ENCODE peak calls at places on chromosome 18, in eight cellular contexts. T is AG08396; U is left lobe of liver; Z is activated CD4-positive, alpha-beta T cell treated with anti-CD3 and anti-CD28 coated beads, Interleukin-2, amount 50 U/mL, for 24 hours; Y is sciatic nerve; E is left cardiac atrium; S is fibroblast of lung; H is iris pigment epithelial cell. G is an unnamed sample.
A peak's percentile ranks its signal among the peaks of the same experiment; 100 is the strongest.

GRCh38 chr18:21686282-21687105 is 18.1 kb downstream of the ABHD3 start:
- DNase-seq in T (no peak), S (peak; percentile 24), U (no peak), E (no peak), Y (no peak), H (peak; percentile 32), Z (no peak), G (no peak)

GRCh38 chr18:32771871-32772499 is 838 bp downstream of the KLHL14 start:
- DNase-seq in Z (no peak), H (no peak), Y (peak; percentile 58), E (no peak), U (no peak), S (no peak), T (peak; percentile 8), G (no peak)

GRCh38 chr18:58557013-58557435 is 71.9 kb downstream of the ALPK2 start:
- DNase-seq in S (no peak), T (no peak), Y (no peak), U (no peak), H (no peak), Z (no peak), E (peak; percentile 39), G (no peak)

GRCh38 chr18:70373062-70373519 is 84.2 kb downstream of the SOCS6 start:
- DNase-seq in U (no peak), E (no peak), Y (no peak), T (peak; percentile 43), H (peak; percentile 86), S (peak; percentile 92), Z (no peak), G (no peak)

GRCh38 chr18:23706971-23707640 is 17.9 kb downstream of the LAMA3 start:
- DNase-seq in T (no peak), Y (no peak), H (no peak), E (no peak), Z (no peak), S (no peak), U (no peak), G (no peak)

GRCh38 chr18:74963820-74964446 is 245.0 kb downstream of the PTGR3 start:
- DNase-seq in T (peak; percentile 17), U (no peak), S (peak; percentile 37), Y (no peak), E (no peak), H (peak; percentile 61), Z (no peak), G (no peak)

GRCh38 chr18:76232813-76233212 is 262.2 kb downstream of the ZNF516 start:
- DNase-seq in H (no peak), Z (no peak), Y (no peak), U (no peak), S (peak; percentile 27), T (no peak), E (no peak), G (no peak)

GRCh38 chr18:23053756-23054457 is 81.4 kb upstream of the CABLES1 start:
- DNase-seq in H (peak; percentile 65), Y (no peak), S (peak; percentile 76), E (no peak), T (peak; percentile 70), Z (no peak), U (no peak), G (no peak)

GRCh38 chr18:55387139-55387984 is 200.6 kb downstream of the TCF4 start:
- DNase-seq in T (no peak), U (no peak), H (no peak), E (no peak), Y (no peak), Z (no peak), S (peak; percentile 38), G (no peak)

GRCh38 chr18:43393174-43393573 is 115.9 kb upstream of the SYT4 start:
- DNase-seq in U (no peak), S (peak; percentile 37), Z (no peak), H (no peak), E (no peak), T (no peak), Y (no peak), G (no peak)

GRCh38 chr18:49613741-49614151 is 51.9 kb downstream of the LIPG start:
- DNase-seq in Z (no peak), T (no peak), Y (no peak), U (no peak), E (no peak), H (no peak), S (peak; percentile 34), G (no peak)

GRCh38 chr18:59470627-59471121 is 111.6 kb upstream of the LMAN1 start:
- DNase-seq in U (no peak), H (no peak), T (no peak), Y (no peak), E (peak; percentile 34), Z (no peak), S (no peak), G (no peak)

GRCh38 chr18:73742959-73743358 is 404.7 kb downstream of the FBXO15 start:
- DNase-seq in E (no peak), S (peak; percentile 33), Y (no peak), Z (no peak), H (no peak), T (no peak), U (no peak), G (no peak)